ENCODE peak calls at places on chromosomes 13 and 19, in five cellular contexts. S, O, Q, J and P are unnamed samples.

GRCh38 chr13:73721571-73721970 is 412.6 kb downstream of the KLF12 start:
- DNase-seq in J (no peak), S (no peak), O (no peak), Q (no peak), P (no peak)

GRCh38 chr19:30686911-30687566 is 314.9 kb downstream of the ZNF536 start:
- DNase-seq in S (no peak), O (no peak), J (no peak), Q (no peak), P (peak; percentile 57)

GRCh38 chr13:113407103-113407530 is 43.2 kb upstream of the GRTP1 start:
- DNase-seq in J (no peak), O (no peak), S (no peak), Q (no peak), P (peak; percentile 54)

GRCh38 chr19:16470911-16471811 is 609 bp downstream of the EPS15L1 start:
- DNase-seq in O (peak; percentile 36), J (peak; percentile 45), S (no peak), Q (peak; percentile 39), P (peak; percentile 65)

GRCh38 chr19:6501740-6502648 is at the start of gene TUBB4A:
- DNase-seq in O (peak; percentile 80), S (peak; percentile 78), J (peak; percentile 69), Q (peak; percentile 32), P (no peak)

GRCh38 chr19:50203281-50204080 is at the start of gene MYH14:
- DNase-seq in O (peak; percentile 93), J (peak; percentile 55), Q (peak; percentile 96), S (peak; percentile 93), P (peak; percentile 92)

GRCh38 chr19:21508198-21508597 is 2.8 kb downstream of the ZNF429 start:
- DNase-seq in S (no peak), J (no peak), Q (no peak), O (no peak), P (no peak)

GRCh38 chr13:44273991-44274810 is 99.4 kb upstream of the SERP2 start:
- DNase-seq in J (no peak), Q (peak; percentile 34), O (no peak), S (no peak), P (no peak)

GRCh38 chr19:54653181-54653809 is 9.5 kb upstream of the LILRB4 start:
- DNase-seq in S (no peak), Q (no peak), J (no peak), O (no peak), P (no peak)

GRCh38 chr19:33421368-33421767 is 47.9 kb downstream of the CEBPG start:
- DNase-seq in S (no peak), O (no peak), Q (no peak), J (no peak), P (no peak)

GRCh38 chr13:97339019-97339988 is 94.7 kb upstream of the RAP2A start:
- DNase-seq in S (peak; percentile 19), Q (peak; percentile 57), J (no peak), O (no peak), P (no peak)

GRCh38 chr13:43054803-43055802 is 31.7 kb downstream of the DNAJC15 start:
- DNase-seq in O (no peak), Q (peak; percentile 76), S (no peak), J (no peak), P (no peak)

GRCh38 chr19:18385675-18386542 is at the start of gene GDF15:
- DNase-seq in J (peak; percentile 50), O (peak; percentile 58), S (no peak), Q (peak; percentile 92), P (peak; percentile 82)

GRCh38 chr19:41883463-41883820 is 458 bp downstream of the ARHGEF1 start:
- DNase-seq in J (no peak), Q (no peak), O (no peak), S (no peak), P (no peak)

GRCh38 chr19:38375748-38376147 is 1.4 kb downstream of the PSMD8 start:
- DNase-seq in S (no peak), Q (no peak), O (no peak), J (no peak), P (no peak)

GRCh38 chr13:20301391-20302071 is 69.4 kb upstream of the GJB6 start:
- DNase-seq in O (peak; percentile 58), Q (no peak), J (no peak), S (no peak), P (peak; percentile 82)

GRCh38 chr13:114140131-114140908 is 7.9 kb upstream of the RASA3 start:
- DNase-seq in Q (no peak), J (peak; percentile 42), O (no peak), S (no peak), P (no peak)

GRCh38 chr13:27919299-27919933 is 384 bp upstream of the PDX1 start:
- DNase-seq in O (no peak), Q (no peak), S (no peak), J (peak; percentile 67), P (no peak)

GRCh38 chr13:30346159-30346788 is 38.9 kb upstream of the KATNAL1 start:
- DNase-seq in S (no peak), J (peak; percentile 62), O (no peak), Q (no peak), P (no peak)